ENCODE peak calls at places on chromosomes 16 and 17, in four cellular contexts. One of them, this sample, is unnamed.

GRCh38 chr17:6021011-6021400 is 49.2 kb upstream of the WSCD1 start:
- DNase-seq in left lung: no peak
- DNase-seq in pancreas: no peak
- DNase-seq in cardiac fibroblast: no peak
- DNase-seq in this sample: no peak

GRCh38 chr16:11396241-11397048 is 51.2 kb downstream of the RMI2 start:
- DNase-seq in left lung: peak; percentile 62
- DNase-seq in pancreas: peak; percentile 88
- DNase-seq in cardiac fibroblast: peak; percentile 61
- DNase-seq in this sample: no peak

GRCh38 chr17:57862990-57863667 is 13.3 kb upstream of the MRPS23 start:
- DNase-seq in left lung: no peak
- DNase-seq in pancreas: no peak
- DNase-seq in cardiac fibroblast: no peak
- DNase-seq in this sample: peak; percentile 16

GRCh38 chr17:78330570-78331224 is 29.2 kb downstream of the SOCS3 start:
- DNase-seq in left lung: peak; percentile 69
- DNase-seq in pancreas: no peak
- DNase-seq in cardiac fibroblast: no peak
- DNase-seq in this sample: no peak

GRCh38 chr17:80260791-80261158 is at the start of gene RNF213:
- DNase-seq in left lung: peak; percentile 61
- DNase-seq in pancreas: peak; percentile 82
- DNase-seq in cardiac fibroblast: peak; percentile 11
- DNase-seq in this sample: peak; percentile 74

GRCh38 chr17:74104921-74105320 is 98.6 kb upstream of the RPL38 start:
- DNase-seq in left lung: no peak
- DNase-seq in pancreas: no peak
- DNase-seq in cardiac fibroblast: no peak
- DNase-seq in this sample: no peak

GRCh38 chr17:48915459-48916282 is 7.5 kb downstream of the UBE2Z start:
- DNase-seq in left lung: peak; percentile 34
- DNase-seq in pancreas: no peak
- DNase-seq in cardiac fibroblast: peak; percentile 95
- DNase-seq in this sample: no peak

GRCh38 chr16:75244225-75244792 is 7.1 kb downstream of the BCAR1 start:
- DNase-seq in left lung: no peak
- DNase-seq in pancreas: no peak
- DNase-seq in cardiac fibroblast: peak; percentile 59
- DNase-seq in this sample: peak; percentile 64

GRCh38 chr16:85176541-85177447 is 64.5 kb upstream of the CIBAR2 start:
- DNase-seq in left lung: no peak
- DNase-seq in pancreas: no peak
- DNase-seq in cardiac fibroblast: no peak
- DNase-seq in this sample: no peak

GRCh38 chr17:76530489-76530814 is 7.1 kb downstream of the CYGB start:
- DNase-seq in left lung: no peak
- DNase-seq in pancreas: no peak
- DNase-seq in cardiac fibroblast: no peak
- DNase-seq in this sample: no peak

GRCh38 chr17:74748529-74749261 is at the start of gene NHERF1:
- DNase-seq in left lung: peak; percentile 95
- DNase-seq in pancreas: peak; percentile 99
- DNase-seq in cardiac fibroblast: peak; percentile 83
- DNase-seq in this sample: peak; percentile 95

GRCh38 chr16:88734361-88734728 is 28.0 kb downstream of the CTU2 start:
- DNase-seq in left lung: no peak
- DNase-seq in pancreas: no peak
- DNase-seq in cardiac fibroblast: no peak
- DNase-seq in this sample: no peak

GRCh38 chr17:5819396-5819795 is 235.1 kb upstream of the NLRP1 start:
- DNase-seq in left lung: no peak
- DNase-seq in pancreas: no peak
- DNase-seq in cardiac fibroblast: peak; percentile 5
- DNase-seq in this sample: no peak

DNA sequence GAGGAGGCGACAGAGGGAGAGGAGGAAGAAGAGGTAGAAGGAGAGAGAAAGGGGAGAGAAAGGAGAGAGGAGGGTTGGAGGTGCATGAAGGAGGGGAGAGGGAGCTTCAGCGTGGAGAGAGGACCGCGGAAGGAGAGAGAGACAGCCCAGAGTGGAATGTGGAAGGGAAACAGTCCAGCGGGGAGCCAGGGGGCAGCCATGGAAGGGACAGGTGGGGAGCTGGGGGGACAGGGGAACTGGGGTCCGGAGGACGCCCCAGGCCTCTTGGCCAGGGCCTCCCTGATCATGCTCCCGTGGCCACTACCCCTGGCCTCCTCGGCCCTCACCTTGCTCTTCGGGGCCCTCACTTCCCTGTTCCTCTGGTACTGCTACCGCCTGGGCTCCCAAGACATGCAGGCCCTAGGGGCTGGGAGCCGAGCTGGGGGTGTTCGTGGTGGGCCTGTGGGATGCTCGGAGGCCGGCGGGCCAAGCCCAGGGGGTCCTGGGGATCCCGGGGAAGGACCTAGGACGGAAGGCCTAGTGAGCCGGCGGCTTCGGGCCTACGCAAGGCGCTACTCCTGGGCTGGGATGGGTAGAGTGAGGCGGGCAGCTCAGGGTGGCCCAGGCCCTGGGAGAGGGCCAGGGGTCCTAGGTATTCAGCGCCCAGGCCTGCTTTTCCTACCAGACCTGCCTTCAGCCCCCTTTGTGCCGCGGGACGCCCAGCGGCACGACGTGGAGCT is 759 bp downstream of the ASPHD1 start:
- DNase-seq in left lung: no peak
- DNase-seq in pancreas: no peak
- DNase-seq in cardiac fibroblast: no peak
- DNase-seq in this sample: no peak
- H3K4me3 ChIP-seq in left lung: peak overlapping the region; percentile 63
- H3K4me3 ChIP-seq in pancreas: peak overlapping the region; percentile 53
- H3K4me3 ChIP-seq in cardiac fibroblast: peak overlapping the region; percentile 63
- H3K4me3 ChIP-seq in this sample: no peak overlapping the region

DNA sequence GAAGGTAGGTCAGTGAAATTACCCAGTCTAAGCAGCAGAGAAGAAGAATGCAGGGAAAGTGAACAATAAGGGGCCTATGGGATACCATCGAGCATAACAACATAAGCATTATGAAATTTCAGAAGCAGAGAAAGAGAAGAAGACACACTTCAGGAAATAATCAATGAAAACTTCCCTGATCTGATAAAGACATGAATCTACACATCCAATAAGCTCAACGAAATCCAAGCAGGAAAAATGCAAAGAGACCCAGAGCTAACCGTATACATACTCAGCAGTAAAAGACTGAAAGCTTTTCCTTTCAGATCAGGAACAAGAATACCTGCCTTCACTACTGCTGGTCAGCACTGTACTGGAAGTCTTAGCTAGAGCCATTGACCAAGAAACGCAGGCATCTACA is 38.6 kb downstream of the WDR45B start:
- DNase-seq in left lung: no peak
- DNase-seq in pancreas: no peak
- DNase-seq in cardiac fibroblast: no peak
- DNase-seq in this sample: no peak
- TF ChIP-seq CTCF in left lung: no peak
- TF ChIP-seq CTCF in pancreas: no peak
- TF ChIP-seq CTCF in cardiac fibroblast: no peak
- TF ChIP-seq CTCF in this sample: no peak

DNA sequence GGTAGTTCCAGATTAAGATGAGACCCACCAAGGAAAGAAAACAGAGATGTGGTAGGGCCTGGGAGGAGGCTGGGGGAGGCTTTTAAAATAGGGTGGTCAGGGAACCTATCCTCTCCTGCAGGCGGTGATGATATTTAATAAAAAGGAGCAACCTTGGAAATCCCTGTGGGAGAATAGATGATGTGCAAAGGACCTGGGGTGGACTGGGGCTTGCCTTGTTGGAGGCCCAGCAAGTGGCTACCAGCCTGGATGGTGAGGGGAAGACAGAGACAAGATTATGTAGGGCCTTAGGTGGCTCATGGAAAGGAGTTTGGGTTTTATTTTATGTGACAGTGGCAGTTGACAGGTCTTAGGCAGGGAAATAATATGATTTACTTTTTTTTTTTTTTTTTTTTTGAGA is 1.8 kb downstream of the POLR3E start:
- DNase-seq in left lung: no peak
- DNase-seq in pancreas: no peak
- DNase-seq in cardiac fibroblast: no peak
- DNase-seq in this sample: no peak
- H3K4me3 ChIP-seq in left lung: no peak overlapping the region
- H3K4me3 ChIP-seq in pancreas: no peak overlapping the region
- H3K4me3 ChIP-seq in cardiac fibroblast: no peak overlapping the region
- H3K4me3 ChIP-seq in this sample: no peak overlapping the region

GRCh38 chr17:45371414-45372324 is 54.8 kb upstream of the MAP3K14 start:
- DNase-seq in left lung: peak; percentile 83
- DNase-seq in pancreas: peak; percentile 90
- DNase-seq in cardiac fibroblast: peak; percentile 94
- DNase-seq in this sample: peak; percentile 50
- TF ChIP-seq CTCF in left lung: no peak
- TF ChIP-seq CTCF in pancreas: no peak
- TF ChIP-seq CTCF in cardiac fibroblast: no peak
- TF ChIP-seq CTCF in this sample: no peak

DNA sequence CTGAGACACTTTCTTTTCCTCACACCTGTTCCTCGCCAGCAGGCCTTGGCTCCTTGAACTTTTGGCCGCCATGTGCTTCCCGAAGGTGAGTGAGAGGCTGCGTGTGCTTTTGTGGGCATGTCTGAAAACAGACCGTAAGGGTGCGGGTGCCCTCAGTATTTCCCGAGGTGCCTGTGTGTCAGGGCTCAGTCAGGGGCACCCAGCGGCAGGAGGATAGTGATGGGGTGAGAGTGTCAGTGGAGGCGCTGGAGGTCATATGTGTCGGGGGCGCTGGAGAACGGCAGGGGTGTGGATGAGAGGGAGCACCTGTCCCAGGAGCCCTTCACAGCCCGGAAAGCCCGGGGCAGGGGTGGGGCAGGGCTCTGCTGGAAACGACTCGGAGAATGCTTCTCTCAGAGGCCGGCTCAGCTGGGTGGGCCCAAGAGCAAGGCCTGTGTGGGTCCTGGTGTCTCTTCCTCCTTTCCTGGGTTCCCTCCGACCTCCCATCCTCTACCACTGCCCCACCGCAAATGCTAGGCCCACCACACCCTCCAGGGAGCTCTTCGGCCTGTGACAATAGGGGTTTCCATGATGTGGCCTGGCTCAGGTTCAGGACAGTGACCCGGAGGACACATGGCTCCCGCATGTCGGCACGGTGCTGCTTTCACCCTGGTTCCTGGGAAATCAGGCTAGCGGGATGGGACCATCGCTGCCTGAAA is 451 bp downstream of the IL32 start:
- DNase-seq in left lung: no peak
- DNase-seq in pancreas: peak; percentile 64
- DNase-seq in cardiac fibroblast: peak; percentile 19
- DNase-seq in this sample: peak; percentile 68
- H3K4me3 ChIP-seq in left lung: peak overlapping the region; percentile 56
- H3K4me3 ChIP-seq in pancreas: peak overlapping the region; percentile 19
- H3K4me3 ChIP-seq in cardiac fibroblast: peak overlapping the region; percentile 0
- H3K4me3 ChIP-seq in this sample: peak overlapping the region; percentile 4

GRCh38 chr16:65697061-65697460 is 575.2 kb upstream of the CDH11 start:
- DNase-seq in left lung: no peak
- DNase-seq in pancreas: no peak
- DNase-seq in cardiac fibroblast: no peak
- DNase-seq in this sample: no peak
- TF ChIP-seq CTCF in left lung: no peak
- TF ChIP-seq CTCF in pancreas: no peak
- TF ChIP-seq CTCF in cardiac fibroblast: no peak
- TF ChIP-seq CTCF in this sample: no peak

This sample was measured in mucosa of descending colon.